ENCODE peak calls at places on chromosome 18, in four cellular contexts. U is K562, K is IMR-90, R is PC-3. G is an unnamed sample.

GRCh38 chr18:8982416-8983183 is 119.9 kb upstream of the NDUFV2 start:
- DNase-seq in U (peak; percentile 85), K (peak; percentile 74), R (peak; percentile 86), G (peak; percentile 82)

GRCh38 chr18:68219274-68219673 is 495.6 kb downstream of the TMX3 start:
- DNase-seq in U (no peak), K (no peak), R (peak; percentile 4), G (no peak)

GRCh38 chr18:45050712-45051639 is 370.3 kb downstream of the SETBP1 start:
- DNase-seq in U (no peak), K (peak; percentile 96), R (peak; percentile 63), G (peak; percentile 84)

GRCh38 chr18:77102246-77103040 is 30.1 kb downstream of the MBP start:
- DNase-seq in U (no peak), K (peak; percentile 93), R (peak; percentile 46), G (peak; percentile 78)

GRCh38 chr18:77131652-77132368 is 773 bp downstream of the MBP start:
- DNase-seq in U (no peak), K (no peak), R (peak; percentile 45), G (no peak)

GRCh38 chr18:45910405-45911023 is 56.6 kb downstream of the EPG5 start:
- DNase-seq in U (peak; percentile 55), K (peak; percentile 49), R (peak; percentile 61), G (no peak)

GRCh38 chr18:5370332-5370731 is 74.8 kb upstream of the ZBTB14 start:
- DNase-seq in U (no peak), K (peak; percentile 19), R (no peak), G (no peak)

GRCh38 chr18:23238152-23238531 is 102.9 kb downstream of the CABLES1 start:
- DNase-seq in U (no peak), K (peak; percentile 60), R (no peak), G (no peak)

GRCh38 chr18:13797157-13797611 is 26.8 kb upstream of the MC5R start:
- DNase-seq in U (no peak), K (no peak), R (peak; percentile 84), G (no peak)

GRCh38 chr18:33116376-33116775 is 324.1 kb downstream of the CCDC178 start:
- DNase-seq in U (no peak), K (no peak), R (peak; percentile 20), G (no peak)

GRCh38 chr18:76365561-76365960 is 129.5 kb downstream of the ZNF516 start:
- DNase-seq in U (no peak), K (no peak), R (no peak), G (no peak)

GRCh38 chr18:58208207-58208944 is 164.3 kb downstream of the NEDD4L start:
- DNase-seq in U (no peak), K (peak; percentile 67), R (peak; percentile 42), G (no peak)

GRCh38 chr18:44590976-44591375 is 89.7 kb upstream of the SETBP1 start:
- DNase-seq in U (no peak), K (no peak), R (no peak), G (no peak)

GRCh38 chr18:47184419-47185050 is 8.4 kb upstream of the IER3IP1 start:
- DNase-seq in U (peak; percentile 86), K (peak; percentile 51), R (no peak), G (peak; percentile 41)

GRCh38 chr18:60675801-60676200 is 303.2 kb upstream of the MC4R start:
- DNase-seq in U (no peak), K (no peak), R (peak; percentile 72), G (no peak)

GRCh38 chr18:10852610-10853303 is 296.6 kb downstream of the PIEZO2 start:
- DNase-seq in U (no peak), K (no peak), R (no peak), G (no peak)

GRCh38 chr18:2848879-2849254 is 2.1 kb downstream of the EMILIN2 start:
- DNase-seq in U (peak; percentile 49), K (no peak), R (no peak), G (no peak)
- H3K4me3 ChIP-seq in U (no peak overlapping the region), K (no peak overlapping the region), R (no peak overlapping the region), G (no peak overlapping the region)

GRCh38 chr18:79516441-79516931 is 120.8 kb downstream of the NFATC1 start:
- DNase-seq in U (no peak), K (no peak), R (no peak), G (no peak)
- H3K4me3 ChIP-seq in U (no peak overlapping the region), K (no peak overlapping the region), R (no peak overlapping the region), G (no peak overlapping the region)

DNA sequence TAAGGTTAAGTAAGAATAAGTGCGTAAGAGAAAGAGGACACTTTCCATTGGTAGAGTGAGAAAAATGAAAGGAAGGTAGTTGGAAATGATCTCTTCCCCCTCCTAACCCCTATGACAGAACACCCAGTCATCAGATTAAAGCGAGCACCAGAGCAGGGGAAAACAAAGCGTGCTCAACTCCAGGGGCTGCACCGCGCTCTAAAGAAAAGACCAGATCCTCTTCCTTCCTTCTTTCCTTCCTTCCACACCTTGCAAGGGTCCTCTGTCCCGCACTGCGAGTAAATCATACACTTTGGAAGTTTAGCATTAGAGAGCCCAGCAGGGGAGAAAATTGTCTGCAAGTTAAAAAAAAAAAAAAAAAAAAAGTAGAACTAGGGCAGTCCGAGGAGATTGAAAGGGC is 931 bp upstream of the CDH7 start:
- DNase-seq in U (no peak), K (no peak), R (no peak), G (no peak)
- H3K4me3 ChIP-seq in U (no peak overlapping the region), K (no peak overlapping the region), R (peak overlapping the region; percentile 89), G (no peak overlapping the region)

GRCh38 chr18:75248426-75249191 is 38.0 kb downstream of the TSHZ1 start:
- DNase-seq in U (no peak), K (no peak), R (no peak), G (no peak)

GRCh38 chr18:75247601-75248421 is 37.2 kb downstream of the TSHZ1 start:
- DNase-seq in U (no peak), K (peak; percentile 65), R (peak; percentile 15), G (peak; percentile 10)

GRCh38 chr18:75244914-75245313 is 34.3 kb downstream of the TSHZ1 start:
- DNase-seq in U (no peak), K (no peak), R (no peak), G (no peak)

GRCh38 chr18:75249192-75249551 is 38.6 kb downstream of the TSHZ1 start:
- DNase-seq in U (no peak), K (no peak), R (no peak), G (no peak)

DNA sequence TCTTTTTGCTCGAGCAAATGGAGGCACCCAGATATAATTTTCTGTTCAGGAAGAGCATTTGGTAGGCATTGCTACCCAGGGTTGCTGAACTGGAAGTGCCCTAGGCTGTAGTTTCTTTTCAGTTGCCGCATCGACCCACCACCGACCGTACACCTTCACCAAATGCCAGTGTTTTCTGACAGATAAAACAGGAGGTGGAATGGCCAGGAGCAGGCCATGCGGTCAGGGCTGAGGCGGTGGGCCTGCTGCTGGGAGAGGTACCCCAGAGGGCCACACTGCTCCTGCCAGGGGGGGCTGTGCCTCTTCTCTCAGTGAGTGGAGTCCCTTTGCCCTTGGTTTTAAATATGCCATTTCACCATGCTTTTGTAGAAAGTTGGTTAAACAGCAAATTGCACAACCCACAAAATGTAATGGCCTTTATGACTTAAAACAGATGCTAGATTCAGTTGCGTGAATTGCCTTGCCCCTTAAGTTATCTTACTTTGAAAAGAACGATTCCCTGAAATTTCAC is 36.5 kb downstream of the TSHZ1 start:
- DNase-seq in U (no peak), K (peak; percentile 52), R (no peak), G (peak; percentile 47)
- H3K4me3 ChIP-seq in U (no peak overlapping the region), K (peak overlapping the region; percentile 40), R (peak overlapping the region; percentile 71), G (peak overlapping the region; percentile 38)

G was measured in AG09309.